ENCODE peak calls at places on chromosomes 13 and 19, in eight cellular contexts. N, X, O, T, I, F, M and R are unnamed samples.

GRCh38 chr13:41179593-41180250 is 14.6 kb downstream of the KBTBD7 start:
- DNase-seq in N (no peak), X (no peak), O (no peak), T (no peak), I (no peak), F (peak), M (peak), R (peak)

GRCh38 chr19:8355631-8356402 is 8.1 kb upstream of the ANGPTL4 start:
- DNase-seq in N (no peak), X (no peak), O (no peak), T (peak), I (no peak), F (peak), M (peak), R (peak)

GRCh38 chr13:19737844-19738557 is 44.7 kb downstream of the PSPC1 start:
- DNase-seq in N (no peak), X (no peak), O (no peak), T (no peak), I (no peak), F (peak), M (no peak), R (no peak)

GRCh38 chr19:41700381-41701195 is 7.8 kb upstream of the CEACAM5 start:
- DNase-seq in N (no peak), X (no peak), O (no peak), T (no peak), I (no peak), F (no peak), M (no peak), R (no peak)

GRCh38 chr13:101267656-101268055 is 148.7 kb downstream of the NALCN start:
- DNase-seq in N (no peak), X (no peak), O (no peak), T (no peak), I (no peak), F (no peak), M (no peak), R (peak)

GRCh38 chr13:111506621-111507020 is 186.2 kb downstream of the TEX29 start:
- DNase-seq in N (no peak), X (no peak), O (no peak), T (no peak), I (no peak), F (no peak), M (no peak), R (no peak)

GRCh38 chr13:106561551-106562170 is 6.3 kb downstream of the ARGLU1 start:
- DNase-seq in N (peak), X (no peak), O (no peak), T (peak), I (peak), F (peak), M (no peak), R (no peak)

GRCh38 chr19:38974599-38975213 is 836 bp downstream of the FBXO17 start:
- DNase-seq in N (no peak), X (no peak), O (no peak), T (peak), I (no peak), F (no peak), M (no peak), R (peak)

GRCh38 chr19:13079542-13079986 is 23.1 kb downstream of the LYL1 start:
- DNase-seq in N (no peak), X (peak), O (no peak), T (peak), I (no peak), F (peak), M (peak), R (no peak)

GRCh38 chr13:93559718-93560117 is 333.1 kb downstream of the GPC6 start:
- DNase-seq in N (no peak), X (no peak), O (no peak), T (no peak), I (no peak), F (peak), M (peak), R (peak)

GRCh38 chr13:56528040-56528760 is 612.5 kb upstream of the PRR20A start:
- DNase-seq in N (no peak), X (no peak), O (peak), T (no peak), I (no peak), F (no peak), M (no peak), R (no peak)

GRCh38 chr13:62747152-62747551 is 1331.5 kb upstream of the PCDH20 start:
- DNase-seq in N (no peak), X (no peak), O (no peak), T (no peak), I (no peak), F (peak), M (no peak), R (peak)

GRCh38 chr19:7883105-7883504 is 5.2 kb upstream of the LRRC8E start:
- DNase-seq in N (no peak), X (no peak), O (no peak), T (no peak), I (no peak), F (no peak), M (no peak), R (no peak)

GRCh38 chr19:6822311-6822670 is 49.8 kb downstream of the VAV1 start:
- DNase-seq in N (no peak), X (no peak), O (no peak), T (no peak), I (no peak), F (no peak), M (no peak), R (no peak)

GRCh38 chr13:50125306-50125555 is 110.0 kb downstream of the KCNRG start:
- DNase-seq in N (no peak), X (no peak), O (peak), T (no peak), I (no peak), F (no peak), M (no peak), R (no peak)

GRCh38 chr13:23348270-23349126 is 85.0 kb downstream of the SACS start:
- DNase-seq in N (no peak), X (no peak), O (no peak), T (no peak), I (no peak), F (no peak), M (peak), R (no peak)

GRCh38 chr19:14381689-14382474 is 638 bp downstream of the ADGRE5 start:
- DNase-seq in N (peak), X (peak), O (no peak), T (no peak), I (no peak), F (peak), M (peak), R (peak)

GRCh38 chr19:43774103-43774939 is 6.5 kb downstream of the KCNN4 start:
- DNase-seq in N (no peak), X (peak), O (no peak), T (peak), I (peak), F (peak), M (peak), R (peak)

GRCh38 chr13:78326608-78327007 is 276.7 kb downstream of the POU4F1 start:
- DNase-seq in N (no peak), X (no peak), O (peak), T (peak), I (no peak), F (no peak), M (peak), R (peak)

GRCh38 chr19:8571006-8571411 is 6.2 kb downstream of the MYO1F start:
- DNase-seq in N (no peak), X (no peak), O (no peak), T (no peak), I (no peak), F (peak), M (peak), R (peak)

GRCh38 chr13:29756506-29756905 is 93.9 kb downstream of the UBL3 start:
- DNase-seq in N (no peak), X (no peak), O (no peak), T (no peak), I (no peak), F (peak), M (peak), R (no peak)

GRCh38 chr13:29702912-29703351 is 107.4 kb upstream of the SLC7A1 start:
- DNase-seq in N (no peak), X (peak), O (no peak), T (peak), I (peak), F (peak), M (peak), R (peak)

GRCh38 chr13:26929971-26930730 is 169.6 kb upstream of the GPR12 start:
- DNase-seq in N (peak), X (peak), O (peak), T (peak), I (peak), F (peak), M (peak), R (peak)

GRCh38 chr13:111429064-111429558 is 108.7 kb downstream of the TEX29 start:
- DNase-seq in N (peak), X (no peak), O (peak), T (peak), I (peak), F (peak), M (peak), R (peak)

GRCh38 chr19:14408641-14409120 is 10.5 kb downstream of the DDX39A start:
- DNase-seq in N (no peak), X (no peak), O (no peak), T (no peak), I (no peak), F (no peak), M (no peak), R (no peak)

GRCh38 chr13:77696006-77696862 is 1.3 kb upstream of the SLAIN1 start:
- DNase-seq in N (no peak), X (no peak), O (peak), T (peak), I (no peak), F (no peak), M (no peak), R (no peak)

GRCh38 chr13:74046461-74046860 is 87.7 kb downstream of the KLF12 start:
- DNase-seq in N (no peak), X (no peak), O (no peak), T (no peak), I (no peak), F (peak), M (peak), R (peak)

GRCh38 chr19:30479231-30479630 is 107.0 kb downstream of the ZNF536 start:
- DNase-seq in N (no peak), X (no peak), O (no peak), T (no peak), I (peak), F (no peak), M (peak), R (no peak)

GRCh38 chr19:7933828-7934725 is 8.1 kb upstream of the CTXN1 start:
- DNase-seq in N (no peak), X (no peak), O (no peak), T (no peak), I (no peak), F (no peak), M (no peak), R (no peak)

GRCh38 chr19:39160523-39160861 is 34.9 kb downstream of the PAK4 start:
- DNase-seq in N (no peak), X (peak), O (no peak), T (peak), I (no peak), F (peak), M (peak), R (no peak)

GRCh38 chr13:38223093-38223492 is 126.6 kb upstream of the UFM1 start:
- DNase-seq in N (no peak), X (no peak), O (no peak), T (peak), I (peak), F (peak), M (peak), R (peak)

GRCh38 chr13:108915634-108916497 is 286.5 kb downstream of the MYO16 start:
- DNase-seq in N (no peak), X (peak), O (peak), T (peak), I (peak), F (peak), M (peak), R (peak)

GRCh38 chr19:14550201-14550754 is 20.9 kb downstream of the TECR start:
- DNase-seq in N (no peak), X (no peak), O (peak), T (no peak), I (no peak), F (no peak), M (no peak), R (no peak)